ENCODE peak calls at places on chromosomes 2 and 18, in six cellular contexts. One of them, this sample, is unnamed. For H3K27me3, the result is how much of the 10 kb centered on the place peaks cover.

GRCh38 chr2:59182249-59182648 is 941.1 kb upstream of the FANCL start:
- DNase-seq in heart left ventricle: peak
- DNase-seq in heart right ventricle: no peak
- DNase-seq in brain microvascular endothelial cell: peak
- DNase-seq in SK-N-SH: peak
- DNase-seq in astrocyte: no peak
- DNase-seq in this sample: no peak

GRCh38 chr2:27379840-27380625 is 501 bp downstream of the ZNF513 start:
- DNase-seq in brain microvascular endothelial cell: no peak
- DNase-seq in heart right ventricle: peak
- DNase-seq in heart left ventricle: peak
- DNase-seq in SK-N-SH: peak
- DNase-seq in astrocyte: peak
- DNase-seq in this sample: peak

GRCh38 chr18:54956506-54956905 is 2.8 kb downstream of the CCDC68 start:
- DNase-seq in SK-N-SH: peak
- DNase-seq in astrocyte: no peak
- DNase-seq in brain microvascular endothelial cell: no peak
- DNase-seq in heart right ventricle: no peak
- DNase-seq in heart left ventricle: no peak
- DNase-seq in this sample: no peak

GRCh38 chr2:160299540-160299939 is 99.5 kb upstream of the ITGB6 start:
- DNase-seq in SK-N-SH: no peak
- DNase-seq in heart left ventricle: no peak
- DNase-seq in brain microvascular endothelial cell: peak
- DNase-seq in heart right ventricle: no peak
- DNase-seq in astrocyte: peak
- DNase-seq in this sample: no peak

GRCh38 chr2:102355526-102356380 is at the start of gene IL18R1:
- DNase-seq in heart left ventricle: peak
- DNase-seq in SK-N-SH: peak
- DNase-seq in heart right ventricle: peak
- DNase-seq in brain microvascular endothelial cell: peak
- DNase-seq in astrocyte: peak
- DNase-seq in this sample: peak

GRCh38 chr2:228318218-228318617 is 136.7 kb upstream of the SPHKAP start:
- DNase-seq in astrocyte: peak
- DNase-seq in heart right ventricle: peak
- DNase-seq in heart left ventricle: peak
- DNase-seq in SK-N-SH: peak
- DNase-seq in brain microvascular endothelial cell: no peak
- DNase-seq in this sample: no peak

GRCh38 chr2:9300829-9301453 is 94.3 kb downstream of the ASAP2 start:
- DNase-seq in astrocyte: no peak
- DNase-seq in heart right ventricle: no peak
- DNase-seq in SK-N-SH: peak
- DNase-seq in heart left ventricle: no peak
- DNase-seq in brain microvascular endothelial cell: no peak
- DNase-seq in this sample: peak

GRCh38 chr18:50158866-50159653 is 35.9 kb downstream of the MYO5B start:
- DNase-seq in heart right ventricle: no peak
- DNase-seq in astrocyte: no peak
- DNase-seq in SK-N-SH: no peak
- DNase-seq in heart left ventricle: no peak
- DNase-seq in brain microvascular endothelial cell: no peak
- DNase-seq in this sample: no peak

GRCh38 chr2:226707500-226707899 is 92.1 kb downstream of the IRS1 start:
- DNase-seq in brain microvascular endothelial cell: no peak
- DNase-seq in astrocyte: no peak
- DNase-seq in heart right ventricle: no peak
- DNase-seq in SK-N-SH: no peak
- DNase-seq in heart left ventricle: no peak
- DNase-seq in this sample: no peak

GRCh38 chr2:28602751-28603639 is 107.1 kb downstream of the PLB1 start:
- DNase-seq in brain microvascular endothelial cell: no peak
- DNase-seq in astrocyte: no peak
- DNase-seq in SK-N-SH: no peak
- DNase-seq in heart left ventricle: no peak
- DNase-seq in heart right ventricle: no peak
- DNase-seq in this sample: no peak

GRCh38 chr2:14626873-14627272 is 5.6 kb upstream of the LRATD1 start:
- DNase-seq in heart right ventricle: no peak
- DNase-seq in astrocyte: no peak
- DNase-seq in brain microvascular endothelial cell: no peak
- DNase-seq in SK-N-SH: no peak
- DNase-seq in heart left ventricle: no peak
- DNase-seq in this sample: no peak

GRCh38 chr2:21044694-21045371 is 960 bp upstream of the APOB start:
- DNase-seq in brain microvascular endothelial cell: no peak
- DNase-seq in astrocyte: no peak
- DNase-seq in SK-N-SH: no peak
- DNase-seq in heart right ventricle: no peak
- DNase-seq in heart left ventricle: no peak
- DNase-seq in this sample: no peak

GRCh38 chr2:52862801-52863200 is 904.8 kb upstream of the CHAC2 start:
- DNase-seq in heart left ventricle: no peak
- DNase-seq in heart right ventricle: no peak
- DNase-seq in SK-N-SH: no peak
- DNase-seq in astrocyte: peak
- DNase-seq in brain microvascular endothelial cell: peak
- DNase-seq in this sample: no peak

GRCh38 chr2:121256720-121257475 is 28.1 kb downstream of the TFCP2L1 start:
- DNase-seq in heart left ventricle: no peak
- DNase-seq in heart right ventricle: no peak
- DNase-seq in astrocyte: no peak
- DNase-seq in brain microvascular endothelial cell: no peak
- DNase-seq in SK-N-SH: no peak
- DNase-seq in this sample: no peak

GRCh38 chr2:39665811-39666488 is at the start of gene TMEM178A:
- DNase-seq in brain microvascular endothelial cell: no peak
- DNase-seq in astrocyte: no peak
- DNase-seq in heart right ventricle: no peak
- DNase-seq in SK-N-SH: peak
- DNase-seq in heart left ventricle: no peak
- DNase-seq in this sample: no peak

GRCh38 chr2:39666489-39667141 is 898 bp downstream of the TMEM178A start:
- DNase-seq in astrocyte: no peak
- DNase-seq in heart right ventricle: no peak
- DNase-seq in SK-N-SH: peak
- DNase-seq in brain microvascular endothelial cell: no peak
- DNase-seq in heart left ventricle: no peak
- DNase-seq in this sample: no peak

GRCh38 chr2:39667142-39667880 is 1.6 kb downstream of the TMEM178A start:
- DNase-seq in SK-N-SH: no peak
- DNase-seq in astrocyte: no peak
- DNase-seq in heart left ventricle: no peak
- DNase-seq in brain microvascular endothelial cell: no peak
- DNase-seq in heart right ventricle: no peak
- DNase-seq in this sample: no peak

GRCh38 chr2:39668576-39668975 is 2.9 kb downstream of the TMEM178A start:
- DNase-seq in SK-N-SH: no peak
- DNase-seq in heart right ventricle: no peak
- DNase-seq in heart left ventricle: no peak
- DNase-seq in brain microvascular endothelial cell: no peak
- DNase-seq in astrocyte: no peak
- DNase-seq in this sample: no peak

DNA sequence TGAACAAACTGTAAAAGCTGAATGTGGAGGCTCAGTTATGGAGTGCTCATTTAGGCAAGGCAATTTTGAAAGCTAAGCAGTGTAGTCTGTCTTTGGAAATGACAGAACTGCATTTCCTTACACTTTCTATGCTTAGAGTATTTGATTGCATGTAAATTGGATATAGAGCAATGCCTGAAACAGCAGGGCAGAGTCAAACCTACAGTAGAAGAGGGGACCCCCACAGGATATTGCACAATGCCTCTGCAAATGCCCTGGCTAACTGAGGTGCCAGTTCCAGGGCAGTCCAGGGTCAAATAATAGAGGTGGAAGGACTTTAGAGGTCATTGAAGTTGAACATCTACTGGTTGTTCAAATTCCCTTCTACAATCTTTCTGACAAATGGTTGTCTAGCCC is 2.2 kb downstream of the TMEM178A start:
- DNase-seq in brain microvascular endothelial cell: no peak
- DNase-seq in astrocyte: no peak
- DNase-seq in heart left ventricle: no peak
- DNase-seq in SK-N-SH: no peak
- DNase-seq in heart right ventricle: no peak
- DNase-seq in this sample: no peak
- H3K27me3 ChIP-seq in brain microvascular endothelial cell: under half
- H3K27me3 ChIP-seq in astrocyte: under half
- H3K27me3 ChIP-seq in heart left ventricle: under half
- H3K27me3 ChIP-seq in SK-N-SH: under half
- H3K27me3 ChIP-seq in heart right ventricle: under half
- H3K27me3 ChIP-seq in this sample: under half

GRCh38 chr2:66017763-66018162 is 417.2 kb upstream of the MEIS1 start:
- DNase-seq in heart left ventricle: no peak
- DNase-seq in SK-N-SH: no peak
- DNase-seq in heart right ventricle: no peak
- DNase-seq in brain microvascular endothelial cell: no peak
- DNase-seq in astrocyte: no peak
- DNase-seq in this sample: no peak

GRCh38 chr2:66014450-66014849 is 420.5 kb upstream of the MEIS1 start:
- DNase-seq in SK-N-SH: no peak
- DNase-seq in brain microvascular endothelial cell: no peak
- DNase-seq in astrocyte: no peak
- DNase-seq in heart left ventricle: no peak
- DNase-seq in heart right ventricle: no peak
- DNase-seq in this sample: no peak

GRCh38 chr2:66013456-66013855 is 421.5 kb upstream of the MEIS1 start:
- DNase-seq in SK-N-SH: no peak
- DNase-seq in heart left ventricle: no peak
- DNase-seq in brain microvascular endothelial cell: no peak
- DNase-seq in heart right ventricle: no peak
- DNase-seq in astrocyte: no peak
- DNase-seq in this sample: no peak
- TF ChIP-seq CTCF in SK-N-SH: peak
- TF ChIP-seq CTCF in heart left ventricle: no peak
- TF ChIP-seq CTCF in brain microvascular endothelial cell: no peak
- TF ChIP-seq CTCF in heart right ventricle: no peak
- TF ChIP-seq CTCF in astrocyte: no peak
- TF ChIP-seq CTCF in this sample: no peak

GRCh38 chr2:75705921-75706320 is 4.8 kb downstream of the GCFC2 start:
- DNase-seq in heart right ventricle: no peak
- DNase-seq in brain microvascular endothelial cell: no peak
- DNase-seq in SK-N-SH: no peak
- DNase-seq in astrocyte: peak
- DNase-seq in heart left ventricle: no peak
- DNase-seq in this sample: no peak

GRCh38 chr2:75709297-75709696 is 1.4 kb downstream of the GCFC2 start:
- DNase-seq in SK-N-SH: no peak
- DNase-seq in brain microvascular endothelial cell: no peak
- DNase-seq in astrocyte: no peak
- DNase-seq in heart right ventricle: no peak
- DNase-seq in heart left ventricle: no peak
- DNase-seq in this sample: no peak

GRCh38 chr2:75707901-75708300 is 2.8 kb downstream of the GCFC2 start:
- DNase-seq in brain microvascular endothelial cell: no peak
- DNase-seq in SK-N-SH: no peak
- DNase-seq in heart left ventricle: no peak
- DNase-seq in astrocyte: peak
- DNase-seq in heart right ventricle: no peak
- DNase-seq in this sample: no peak

GRCh38 chr2:75710577-75711253 is at the start of gene GCFC2:
- DNase-seq in brain microvascular endothelial cell: peak
- DNase-seq in heart right ventricle: peak
- DNase-seq in SK-N-SH: peak
- DNase-seq in heart left ventricle: peak
- DNase-seq in astrocyte: peak
- DNase-seq in this sample: peak

DNA sequence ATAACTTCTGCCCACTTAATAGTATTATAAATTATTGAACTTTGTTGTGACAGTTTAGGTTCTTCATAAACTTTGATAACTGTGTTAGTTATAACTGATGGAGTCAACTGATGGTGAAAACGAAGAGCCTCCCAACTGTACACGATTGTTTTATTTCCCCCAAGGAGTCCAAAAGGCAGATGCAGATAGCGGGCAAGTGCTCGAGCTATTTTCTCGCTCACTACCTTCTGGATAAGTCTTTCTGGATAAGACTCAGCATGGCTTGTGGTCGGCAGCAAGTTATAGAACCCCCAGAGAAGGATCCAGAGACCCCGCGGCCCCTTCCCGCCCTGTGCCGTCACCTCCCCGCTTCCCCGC is 517 bp downstream of the GCFC2 start:
- DNase-seq in astrocyte: no peak
- DNase-seq in SK-N-SH: no peak
- DNase-seq in heart right ventricle: no peak
- DNase-seq in brain microvascular endothelial cell: no peak
- DNase-seq in heart left ventricle: no peak
- DNase-seq in this sample: no peak
- H3K27me3 ChIP-seq in astrocyte: under half
- H3K27me3 ChIP-seq in SK-N-SH: under half
- H3K27me3 ChIP-seq in heart right ventricle: under half
- H3K27me3 ChIP-seq in brain microvascular endothelial cell: under half
- H3K27me3 ChIP-seq in heart left ventricle: under half
- H3K27me3 ChIP-seq in this sample: under half

GRCh38 chr2:219542931-219543595 is 546 bp downstream of the CHPF start:
- DNase-seq in astrocyte: no peak
- DNase-seq in brain microvascular endothelial cell: peak
- DNase-seq in SK-N-SH: peak
- DNase-seq in heart right ventricle: no peak
- DNase-seq in heart left ventricle: no peak
- DNase-seq in this sample: no peak

GRCh38 chr2:219543596-219544358 is at the start of the genes CHPF and TMEM198:
- DNase-seq in heart left ventricle: peak
- DNase-seq in brain microvascular endothelial cell: peak
- DNase-seq in SK-N-SH: peak
- DNase-seq in astrocyte: peak
- DNase-seq in heart right ventricle: peak
- DNase-seq in this sample: peak

GRCh38 chr2:219540784-219541504 is 2.7 kb downstream of the CHPF start:
- DNase-seq in heart left ventricle: no peak
- DNase-seq in brain microvascular endothelial cell: no peak
- DNase-seq in SK-N-SH: no peak
- DNase-seq in heart right ventricle: no peak
- DNase-seq in astrocyte: no peak
- DNase-seq in this sample: no peak

GRCh38 chr2:219539926-219540678 is 3.5 kb downstream of the CHPF start:
- DNase-seq in brain microvascular endothelial cell: no peak
- DNase-seq in SK-N-SH: no peak
- DNase-seq in heart right ventricle: no peak
- DNase-seq in astrocyte: no peak
- DNase-seq in heart left ventricle: no peak
- DNase-seq in this sample: no peak

DNA sequence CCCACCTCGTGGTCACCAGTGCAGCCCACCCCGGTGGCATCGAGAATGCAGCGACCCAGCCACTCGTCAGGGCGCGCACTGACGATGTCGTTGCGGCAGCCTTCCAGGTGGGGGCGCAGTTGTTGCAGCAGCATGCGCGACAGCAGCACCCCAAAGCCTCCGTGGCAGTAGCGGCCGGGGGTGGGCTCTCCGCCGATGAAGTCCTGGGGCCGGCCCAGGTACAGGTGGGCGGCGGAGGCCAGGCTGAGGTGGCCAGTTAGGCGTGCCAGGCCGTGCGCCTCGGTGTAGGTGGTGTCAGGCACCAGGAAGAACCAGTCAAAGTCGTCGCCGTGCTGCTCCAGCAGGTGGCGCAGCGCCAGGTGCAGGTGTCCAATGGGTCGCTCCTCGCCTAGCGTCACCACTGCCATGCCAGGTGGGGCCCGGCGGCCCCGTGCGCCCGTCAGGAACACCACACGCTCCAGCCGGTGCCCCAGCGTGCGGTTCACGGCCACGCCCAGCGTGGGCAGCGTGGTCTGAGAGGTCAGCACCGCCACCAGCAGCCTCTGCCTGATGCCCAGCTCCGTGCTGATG is 1.9 kb downstream of the CHPF start:
- DNase-seq in brain microvascular endothelial cell: peak
- DNase-seq in heart left ventricle: peak
- DNase-seq in SK-N-SH: peak
- DNase-seq in heart right ventricle: peak
- DNase-seq in astrocyte: peak
- DNase-seq in this sample: no peak
- TF ChIP-seq CTCF in brain microvascular endothelial cell: peak
- TF ChIP-seq CTCF in heart left ventricle: peak
- TF ChIP-seq CTCF in SK-N-SH: peak
- TF ChIP-seq CTCF in heart right ventricle: peak
- TF ChIP-seq CTCF in astrocyte: peak
- TF ChIP-seq CTCF in this sample: peak